ENCODE peak calls at places on chromosomes 12 and 14, in seven cellular contexts. One of them, this sample, is unnamed.

GRCh38 chr12:7144414-7145120 is 14.4 kb downstream of the CLSTN3 start:
- DNase-seq in iPS-NIHi11: peak
- DNase-seq in cardiac fibroblast: peak
- DNase-seq in stimulated activated naive CD8-positive, alpha-beta T cell treated with anti-CD3 and anti-CD28 coated beads, Interleukin-15, amount 100 ng/mL, for 72 hours: no peak
- DNase-seq in B cell: peak
- DNase-seq in T-helper 2 cell: peak
- DNase-seq in EL: peak
- DNase-seq in this sample: peak

GRCh38 chr12:104360157-104360556 is 56.6 kb downstream of the EID3 start:
- DNase-seq in iPS-NIHi11: no peak
- DNase-seq in cardiac fibroblast: peak
- DNase-seq in stimulated activated naive CD8-positive, alpha-beta T cell treated with anti-CD3 and anti-CD28 coated beads, Interleukin-15, amount 100 ng/mL, for 72 hours: no peak
- DNase-seq in B cell: no peak
- DNase-seq in T-helper 2 cell: no peak
- DNase-seq in EL: peak
- DNase-seq in this sample: no peak

GRCh38 chr12:66132408-66132807 is 1.9 kb upstream of the LLPH start:
- DNase-seq in iPS-NIHi11: peak
- DNase-seq in cardiac fibroblast: peak
- DNase-seq in stimulated activated naive CD8-positive, alpha-beta T cell treated with anti-CD3 and anti-CD28 coated beads, Interleukin-15, amount 100 ng/mL, for 72 hours: no peak
- DNase-seq in B cell: no peak
- DNase-seq in T-helper 2 cell: no peak
- DNase-seq in EL: peak
- DNase-seq in this sample: peak

GRCh38 chr12:12445882-12446181 is 89.0 kb downstream of the BORCS5 start:
- DNase-seq in iPS-NIHi11: no peak
- DNase-seq in cardiac fibroblast: no peak
- DNase-seq in stimulated activated naive CD8-positive, alpha-beta T cell treated with anti-CD3 and anti-CD28 coated beads, Interleukin-15, amount 100 ng/mL, for 72 hours: no peak
- DNase-seq in B cell: no peak
- DNase-seq in T-helper 2 cell: no peak
- DNase-seq in EL: peak
- DNase-seq in this sample: no peak

GRCh38 chr14:57963071-57963470 is 97.2 kb upstream of the SLC35F4 start:
- DNase-seq in iPS-NIHi11: no peak
- DNase-seq in cardiac fibroblast: no peak
- DNase-seq in stimulated activated naive CD8-positive, alpha-beta T cell treated with anti-CD3 and anti-CD28 coated beads, Interleukin-15, amount 100 ng/mL, for 72 hours: no peak
- DNase-seq in B cell: no peak
- DNase-seq in T-helper 2 cell: no peak
- DNase-seq in EL: no peak
- DNase-seq in this sample: no peak

GRCh38 chr14:59695198-59695597 is 118.6 kb upstream of the CCDC175 start:
- DNase-seq in iPS-NIHi11: no peak
- DNase-seq in cardiac fibroblast: no peak
- DNase-seq in stimulated activated naive CD8-positive, alpha-beta T cell treated with anti-CD3 and anti-CD28 coated beads, Interleukin-15, amount 100 ng/mL, for 72 hours: no peak
- DNase-seq in B cell: no peak
- DNase-seq in T-helper 2 cell: no peak
- DNase-seq in EL: no peak
- DNase-seq in this sample: no peak

GRCh38 chr12:43937947-43938346 is 102.1 kb downstream of the TMEM117 start:
- DNase-seq in iPS-NIHi11: peak
- DNase-seq in cardiac fibroblast: peak
- DNase-seq in stimulated activated naive CD8-positive, alpha-beta T cell treated with anti-CD3 and anti-CD28 coated beads, Interleukin-15, amount 100 ng/mL, for 72 hours: no peak
- DNase-seq in B cell: no peak
- DNase-seq in T-helper 2 cell: no peak
- DNase-seq in EL: peak
- DNase-seq in this sample: no peak

GRCh38 chr14:91801358-91801757 is 66.0 kb downstream of the TC2N start:
- DNase-seq in iPS-NIHi11: no peak
- DNase-seq in cardiac fibroblast: no peak
- DNase-seq in stimulated activated naive CD8-positive, alpha-beta T cell treated with anti-CD3 and anti-CD28 coated beads, Interleukin-15, amount 100 ng/mL, for 72 hours: no peak
- DNase-seq in B cell: no peak
- DNase-seq in T-helper 2 cell: no peak
- DNase-seq in EL: no peak
- DNase-seq in this sample: no peak

GRCh38 chr14:35573911-35574310 is 39.9 kb downstream of the INSM2 start:
- DNase-seq in iPS-NIHi11: no peak
- DNase-seq in cardiac fibroblast: no peak
- DNase-seq in stimulated activated naive CD8-positive, alpha-beta T cell treated with anti-CD3 and anti-CD28 coated beads, Interleukin-15, amount 100 ng/mL, for 72 hours: no peak
- DNase-seq in B cell: no peak
- DNase-seq in T-helper 2 cell: no peak
- DNase-seq in EL: no peak
- DNase-seq in this sample: no peak

GRCh38 chr12:75444444-75445136 is 36.0 kb upstream of the GLIPR1 start:
- DNase-seq in iPS-NIHi11: no peak
- DNase-seq in cardiac fibroblast: peak
- DNase-seq in stimulated activated naive CD8-positive, alpha-beta T cell treated with anti-CD3 and anti-CD28 coated beads, Interleukin-15, amount 100 ng/mL, for 72 hours: no peak
- DNase-seq in B cell: no peak
- DNase-seq in T-helper 2 cell: no peak
- DNase-seq in EL: peak
- DNase-seq in this sample: no peak

GRCh38 chr12:30694412-30694955 is 1.2 kb downstream of the IPO8 start:
- DNase-seq in iPS-NIHi11: peak
- DNase-seq in cardiac fibroblast: no peak
- DNase-seq in stimulated activated naive CD8-positive, alpha-beta T cell treated with anti-CD3 and anti-CD28 coated beads, Interleukin-15, amount 100 ng/mL, for 72 hours: no peak
- DNase-seq in B cell: peak
- DNase-seq in T-helper 2 cell: no peak
- DNase-seq in EL: no peak
- DNase-seq in this sample: no peak

GRCh38 chr12:57368349-57369095 is 62.3 kb downstream of the R3HDM2 start:
- DNase-seq in iPS-NIHi11: peak
- DNase-seq in cardiac fibroblast: peak
- DNase-seq in stimulated activated naive CD8-positive, alpha-beta T cell treated with anti-CD3 and anti-CD28 coated beads, Interleukin-15, amount 100 ng/mL, for 72 hours: no peak
- DNase-seq in B cell: no peak
- DNase-seq in T-helper 2 cell: no peak
- DNase-seq in EL: peak
- DNase-seq in this sample: peak

GRCh38 chr12:75705749-75706719 is 194.6 kb upstream of the KRR1 start:
- DNase-seq in iPS-NIHi11: no peak
- DNase-seq in cardiac fibroblast: peak
- DNase-seq in stimulated activated naive CD8-positive, alpha-beta T cell treated with anti-CD3 and anti-CD28 coated beads, Interleukin-15, amount 100 ng/mL, for 72 hours: no peak
- DNase-seq in B cell: no peak
- DNase-seq in T-helper 2 cell: no peak
- DNase-seq in EL: peak
- DNase-seq in this sample: peak

GRCh38 chr14:88834883-88835431 is 10.5 kb downstream of the TTC8 start:
- DNase-seq in iPS-NIHi11: no peak
- DNase-seq in cardiac fibroblast: peak
- DNase-seq in stimulated activated naive CD8-positive, alpha-beta T cell treated with anti-CD3 and anti-CD28 coated beads, Interleukin-15, amount 100 ng/mL, for 72 hours: no peak
- DNase-seq in B cell: no peak
- DNase-seq in T-helper 2 cell: no peak
- DNase-seq in EL: peak
- DNase-seq in this sample: no peak

GRCh38 chr12:42698213-42698612 is 108.7 kb upstream of the PRICKLE1 start:
- DNase-seq in iPS-NIHi11: no peak
- DNase-seq in cardiac fibroblast: peak
- DNase-seq in stimulated activated naive CD8-positive, alpha-beta T cell treated with anti-CD3 and anti-CD28 coated beads, Interleukin-15, amount 100 ng/mL, for 72 hours: no peak
- DNase-seq in B cell: no peak
- DNase-seq in T-helper 2 cell: no peak
- DNase-seq in EL: peak
- DNase-seq in this sample: no peak

GRCh38 chr12:52522346-52523011 is 2.3 kb upstream of the KRT5 start:
- DNase-seq in iPS-NIHi11: peak
- DNase-seq in cardiac fibroblast: peak
- DNase-seq in stimulated activated naive CD8-positive, alpha-beta T cell treated with anti-CD3 and anti-CD28 coated beads, Interleukin-15, amount 100 ng/mL, for 72 hours: no peak
- DNase-seq in B cell: no peak
- DNase-seq in T-helper 2 cell: no peak
- DNase-seq in EL: peak
- DNase-seq in this sample: no peak

GRCh38 chr12:116053479-116054195 is 223.9 kb downstream of the MED13L start:
- DNase-seq in iPS-NIHi11: no peak
- DNase-seq in cardiac fibroblast: peak
- DNase-seq in stimulated activated naive CD8-positive, alpha-beta T cell treated with anti-CD3 and anti-CD28 coated beads, Interleukin-15, amount 100 ng/mL, for 72 hours: no peak
- DNase-seq in B cell: no peak
- DNase-seq in T-helper 2 cell: peak
- DNase-seq in EL: peak
- DNase-seq in this sample: no peak

GRCh38 chr14:101838476-101838875 is 77.0 kb downstream of the PPP2R5C start:
- DNase-seq in iPS-NIHi11: no peak
- DNase-seq in cardiac fibroblast: peak
- DNase-seq in stimulated activated naive CD8-positive, alpha-beta T cell treated with anti-CD3 and anti-CD28 coated beads, Interleukin-15, amount 100 ng/mL, for 72 hours: no peak
- DNase-seq in B cell: no peak
- DNase-seq in T-helper 2 cell: no peak
- DNase-seq in EL: no peak
- DNase-seq in this sample: no peak

GRCh38 chr14:26286066-26286791 is 311.6 kb downstream of the NOVA1 start:
- DNase-seq in iPS-NIHi11: no peak
- DNase-seq in cardiac fibroblast: peak
- DNase-seq in stimulated activated naive CD8-positive, alpha-beta T cell treated with anti-CD3 and anti-CD28 coated beads, Interleukin-15, amount 100 ng/mL, for 72 hours: no peak
- DNase-seq in B cell: no peak
- DNase-seq in T-helper 2 cell: no peak
- DNase-seq in EL: no peak
- DNase-seq in this sample: no peak

GRCh38 chr14:68127166-68127565 is 307.6 kb downstream of the RAD51B start:
- DNase-seq in iPS-NIHi11: no peak
- DNase-seq in cardiac fibroblast: no peak
- DNase-seq in stimulated activated naive CD8-positive, alpha-beta T cell treated with anti-CD3 and anti-CD28 coated beads, Interleukin-15, amount 100 ng/mL, for 72 hours: no peak
- DNase-seq in B cell: no peak
- DNase-seq in T-helper 2 cell: no peak
- DNase-seq in EL: no peak
- DNase-seq in this sample: no peak

GRCh38 chr12:69161835-69162234 is 77.5 kb upstream of the CPSF6 start:
- DNase-seq in iPS-NIHi11: no peak
- DNase-seq in cardiac fibroblast: no peak
- DNase-seq in stimulated activated naive CD8-positive, alpha-beta T cell treated with anti-CD3 and anti-CD28 coated beads, Interleukin-15, amount 100 ng/mL, for 72 hours: peak
- DNase-seq in B cell: no peak
- DNase-seq in T-helper 2 cell: peak
- DNase-seq in EL: peak
- DNase-seq in this sample: no peak

GRCh38 chr14:31026076-31026394 is at the start of gene STRN3:
- DNase-seq in iPS-NIHi11: no peak
- DNase-seq in cardiac fibroblast: no peak
- DNase-seq in stimulated activated naive CD8-positive, alpha-beta T cell treated with anti-CD3 and anti-CD28 coated beads, Interleukin-15, amount 100 ng/mL, for 72 hours: no peak
- DNase-seq in B cell: no peak
- DNase-seq in T-helper 2 cell: no peak
- DNase-seq in EL: no peak
- DNase-seq in this sample: no peak

GRCh38 chr12:45637706-45638105 is 91.8 kb upstream of the ARID2 start:
- DNase-seq in iPS-NIHi11: no peak
- DNase-seq in cardiac fibroblast: peak
- DNase-seq in stimulated activated naive CD8-positive, alpha-beta T cell treated with anti-CD3 and anti-CD28 coated beads, Interleukin-15, amount 100 ng/mL, for 72 hours: no peak
- DNase-seq in B cell: no peak
- DNase-seq in T-helper 2 cell: no peak
- DNase-seq in EL: peak
- DNase-seq in this sample: no peak

This sample was measured in Caki2.